ENCODE peak calls at places on chromosomes 6 and 20, in five cellular contexts. One of them, this sample, is unnamed.
A peak's percentile ranks its signal among the peaks of the same experiment; 100 is the strongest.

GRCh38 chr6:193773-194310 is 98.4 kb upstream of the DUSP22 start:
- DNase-seq in NB4: peak; percentile 76
- DNase-seq in astrocyte of the cerebellum: no peak
- DNase-seq in breast epithelium: no peak
- DNase-seq in A549: no peak
- DNase-seq in this sample: no peak

GRCh38 chr20:62824476-62825287 is 7.8 kb downstream of the COL9A3 start:
- DNase-seq in A549: no peak
- DNase-seq in NB4: peak; percentile 88
- DNase-seq in breast epithelium: no peak
- DNase-seq in astrocyte of the cerebellum: no peak
- DNase-seq in this sample: peak; percentile 52

GRCh38 chr6:131660195-131660594 is 23.1 kb downstream of the ENPP3 start:
- DNase-seq in A549: no peak
- DNase-seq in breast epithelium: no peak
- DNase-seq in NB4: peak; percentile 87
- DNase-seq in astrocyte of the cerebellum: no peak
- DNase-seq in this sample: peak; percentile 20

GRCh38 chr6:46014054-46014453 is 1.6 kb downstream of the CLIC5 start:
- DNase-seq in astrocyte of the cerebellum: no peak
- DNase-seq in A549: no peak
- DNase-seq in NB4: no peak
- DNase-seq in breast epithelium: no peak
- DNase-seq in this sample: no peak

GRCh38 chr6:34656378-34657036 is 40.1 kb downstream of the ILRUN start:
- DNase-seq in A549: no peak
- DNase-seq in astrocyte of the cerebellum: peak; percentile 16
- DNase-seq in NB4: peak; percentile 71
- DNase-seq in breast epithelium: no peak
- DNase-seq in this sample: peak; percentile 60

GRCh38 chr20:36154696-36155628 is at the start of gene EPB41L1:
- DNase-seq in NB4: no peak
- DNase-seq in astrocyte of the cerebellum: no peak
- DNase-seq in breast epithelium: no peak
- DNase-seq in A549: no peak
- DNase-seq in this sample: peak; percentile 18

GRCh38 chr20:19737025-19737424 is 21.0 kb upstream of the RIN2 start:
- DNase-seq in breast epithelium: no peak
- DNase-seq in astrocyte of the cerebellum: no peak
- DNase-seq in NB4: peak; percentile 96
- DNase-seq in A549: peak; percentile 64
- DNase-seq in this sample: peak; percentile 79

GRCh38 chr6:142297996-142298753 is 3.6 kb upstream of the ADGRG6 start:
- DNase-seq in A549: no peak
- DNase-seq in NB4: no peak
- DNase-seq in breast epithelium: no peak
- DNase-seq in astrocyte of the cerebellum: no peak
- DNase-seq in this sample: peak; percentile 85

GRCh38 chr6:159701413-159701999 is 8.5 kb upstream of the SOD2 start:
- DNase-seq in NB4: peak; percentile 55
- DNase-seq in astrocyte of the cerebellum: peak; percentile 59
- DNase-seq in breast epithelium: no peak
- DNase-seq in A549: peak; percentile 49
- DNase-seq in this sample: peak; percentile 91

GRCh38 chr6:16149305-16149704 is 20.4 kb downstream of the MYLIP start:
- DNase-seq in A549: no peak
- DNase-seq in NB4: no peak
- DNase-seq in breast epithelium: no peak
- DNase-seq in astrocyte of the cerebellum: no peak
- DNase-seq in this sample: no peak

GRCh38 chr6:11496152-11497060 is 41.1 kb upstream of the TMEM170B start:
- DNase-seq in NB4: peak; percentile 86
- DNase-seq in astrocyte of the cerebellum: peak; percentile 81
- DNase-seq in breast epithelium: no peak
- DNase-seq in A549: peak; percentile 50
- DNase-seq in this sample: peak; percentile 93

GRCh38 chr20:46190796-46191540 is 72.9 kb downstream of the CD40 start:
- DNase-seq in breast epithelium: no peak
- DNase-seq in NB4: no peak
- DNase-seq in A549: no peak
- DNase-seq in astrocyte of the cerebellum: no peak
- DNase-seq in this sample: no peak

GRCh38 chr20:19742974-19743649 is 14.9 kb upstream of the RIN2 start:
- DNase-seq in A549: no peak
- DNase-seq in astrocyte of the cerebellum: no peak
- DNase-seq in NB4: peak; percentile 92
- DNase-seq in breast epithelium: no peak
- DNase-seq in this sample: no peak

GRCh38 chr6:8041933-8042583 is 22.1 kb downstream of the BLOC1S5 start:
- DNase-seq in breast epithelium: no peak
- DNase-seq in NB4: no peak
- DNase-seq in A549: no peak
- DNase-seq in astrocyte of the cerebellum: no peak
- DNase-seq in this sample: no peak

GRCh38 chr6:112223070-112223861 is 31.1 kb downstream of the LAMA4 start:
- DNase-seq in NB4: no peak
- DNase-seq in astrocyte of the cerebellum: peak; percentile 70
- DNase-seq in A549: no peak
- DNase-seq in breast epithelium: no peak
- DNase-seq in this sample: peak; percentile 90

GRCh38 chr20:11734431-11734830 is 183.3 kb upstream of the BTBD3 start:
- DNase-seq in NB4: no peak
- DNase-seq in A549: no peak
- DNase-seq in astrocyte of the cerebellum: no peak
- DNase-seq in breast epithelium: no peak
- DNase-seq in this sample: no peak

GRCh38 chr6:169169941-169170582 is 83.6 kb downstream of the THBS2 start:
- DNase-seq in breast epithelium: no peak
- DNase-seq in NB4: no peak
- DNase-seq in astrocyte of the cerebellum: no peak
- DNase-seq in A549: no peak
- DNase-seq in this sample: no peak

GRCh38 chr20:51969191-51969590 is 166.9 kb upstream of the SALL4 start:
- DNase-seq in NB4: no peak
- DNase-seq in astrocyte of the cerebellum: no peak
- DNase-seq in A549: no peak
- DNase-seq in breast epithelium: no peak
- DNase-seq in this sample: no peak

GRCh38 chr20:37757550-37757949 is 63.7 kb downstream of the CTNNBL1 start:
- DNase-seq in astrocyte of the cerebellum: no peak
- DNase-seq in NB4: peak; percentile 3
- DNase-seq in breast epithelium: no peak
- DNase-seq in A549: no peak
- DNase-seq in this sample: no peak

GRCh38 chr6:4382362-4382853 is 247.0 kb upstream of the ECI2 start:
- DNase-seq in A549: no peak
- DNase-seq in breast epithelium: no peak
- DNase-seq in NB4: no peak
- DNase-seq in astrocyte of the cerebellum: no peak
- DNase-seq in this sample: no peak

GRCh38 chr6:113695506-113695905 is 161.6 kb upstream of the MARCKS start:
- DNase-seq in astrocyte of the cerebellum: no peak
- DNase-seq in A549: no peak
- DNase-seq in breast epithelium: no peak
- DNase-seq in NB4: peak; percentile 85
- DNase-seq in this sample: peak; percentile 87

GRCh38 chr6:41539204-41539603 is 7.0 kb upstream of the FOXP4 start:
- DNase-seq in astrocyte of the cerebellum: no peak
- DNase-seq in NB4: no peak
- DNase-seq in A549: no peak
- DNase-seq in breast epithelium: no peak
- DNase-seq in this sample: no peak

GRCh38 chr6:119037264-119037663 is 41.2 kb downstream of the FAM184A start:
- DNase-seq in A549: no peak
- DNase-seq in breast epithelium: no peak
- DNase-seq in astrocyte of the cerebellum: no peak
- DNase-seq in NB4: no peak
- DNase-seq in this sample: no peak

GRCh38 chr6:11025911-11026635 is 18.0 kb downstream of the ELOVL2 start:
- DNase-seq in breast epithelium: no peak
- DNase-seq in astrocyte of the cerebellum: no peak
- DNase-seq in A549: no peak
- DNase-seq in NB4: no peak
- DNase-seq in this sample: no peak

GRCh38 chr6:73353636-73354388 is at the start of gene DPPA5:
- DNase-seq in breast epithelium: no peak
- DNase-seq in astrocyte of the cerebellum: no peak
- DNase-seq in A549: no peak
- DNase-seq in NB4: no peak
- DNase-seq in this sample: no peak

GRCh38 chr6:153074761-153075160 is 56.3 kb downstream of the RGS17 start:
- DNase-seq in breast epithelium: no peak
- DNase-seq in A549: no peak
- DNase-seq in astrocyte of the cerebellum: no peak
- DNase-seq in NB4: no peak
- DNase-seq in this sample: peak; percentile 54

GRCh38 chr20:24727795-24728194 is 221.3 kb upstream of the CST7 start:
- DNase-seq in astrocyte of the cerebellum: no peak
- DNase-seq in breast epithelium: no peak
- DNase-seq in A549: no peak
- DNase-seq in NB4: no peak
- DNase-seq in this sample: no peak

GRCh38 chr20:15494841-15495240 is 1078.4 kb downstream of the KIF16B start:
- DNase-seq in A549: no peak
- DNase-seq in NB4: no peak
- DNase-seq in astrocyte of the cerebellum: no peak
- DNase-seq in breast epithelium: no peak
- DNase-seq in this sample: no peak

GRCh38 chr20:15487682-15488081 is 1085.6 kb downstream of the KIF16B start:
- DNase-seq in A549: no peak
- DNase-seq in breast epithelium: no peak
- DNase-seq in NB4: no peak
- DNase-seq in astrocyte of the cerebellum: no peak
- DNase-seq in this sample: no peak

GRCh38 chr20:15487030-15487429 is 1086.2 kb downstream of the KIF16B start:
- DNase-seq in breast epithelium: no peak
- DNase-seq in NB4: no peak
- DNase-seq in A549: no peak
- DNase-seq in astrocyte of the cerebellum: no peak
- DNase-seq in this sample: peak; percentile 2

GRCh38 chr20:15496501-15497039 is 1076.7 kb downstream of the KIF16B start:
- DNase-seq in astrocyte of the cerebellum: no peak
- DNase-seq in NB4: no peak
- DNase-seq in breast epithelium: no peak
- DNase-seq in A549: no peak
- DNase-seq in this sample: no peak

GRCh38 chr20:15491564-15491963 is 1081.7 kb downstream of the KIF16B start:
- DNase-seq in astrocyte of the cerebellum: no peak
- DNase-seq in NB4: peak; percentile 3
- DNase-seq in A549: no peak
- DNase-seq in breast epithelium: no peak
- DNase-seq in this sample: no peak
- TF ChIP-seq CTCF in astrocyte of the cerebellum: peak; percentile 23
- TF ChIP-seq CTCF in NB4: peak; percentile 43
- TF ChIP-seq CTCF in A549: no peak
- TF ChIP-seq CTCF in breast epithelium: no peak
- TF ChIP-seq CTCF in this sample: no peak

DNA sequence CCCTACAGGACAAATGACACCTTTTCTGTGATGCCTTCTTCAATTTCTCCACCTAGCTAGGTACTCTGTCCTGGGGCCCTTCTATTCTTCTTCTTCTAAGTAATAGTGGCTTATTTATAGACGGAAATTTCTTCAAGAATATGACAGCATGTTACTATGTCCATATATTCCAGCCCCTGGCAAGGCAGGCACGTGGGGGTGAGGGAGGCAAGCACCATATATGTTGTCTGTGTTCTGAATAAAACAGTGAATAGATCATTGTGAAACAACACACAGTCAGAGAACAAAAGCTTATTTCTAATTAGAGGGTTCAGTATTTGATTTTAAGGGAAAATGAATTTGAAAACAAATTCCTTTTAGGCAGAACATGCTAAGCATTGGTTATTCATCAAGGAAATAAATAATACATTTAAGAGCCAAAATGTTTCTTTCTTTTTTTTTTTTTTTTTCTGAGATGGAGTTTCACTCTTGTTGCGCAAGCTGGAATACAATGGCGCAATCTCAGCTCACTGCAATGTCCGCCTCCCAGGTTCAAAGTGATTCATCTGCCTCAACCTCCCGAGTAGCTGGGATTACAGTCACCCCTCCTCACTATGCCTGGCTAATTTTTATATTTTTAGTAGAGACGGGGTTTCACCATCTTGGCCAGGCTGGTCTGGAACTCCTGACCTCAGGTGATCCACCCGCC is 6.2 kb downstream of the HEBP2 start:
- DNase-seq in astrocyte of the cerebellum: no peak
- DNase-seq in NB4: peak; percentile 74
- DNase-seq in breast epithelium: no peak
- DNase-seq in A549: no peak
- DNase-seq in this sample: peak; percentile 84
- H3K4me3 ChIP-seq in astrocyte of the cerebellum: no peak overlapping the region
- H3K4me3 ChIP-seq in NB4: no peak overlapping the region
- H3K4me3 ChIP-seq in breast epithelium: no peak overlapping the region
- H3K4me3 ChIP-seq in A549: no peak overlapping the region
- H3K4me3 ChIP-seq in this sample: no peak overlapping the region

GRCh38 chr6:120826253-120826652 is 508.0 kb downstream of the TBC1D32 start:
- DNase-seq in breast epithelium: no peak
- DNase-seq in A549: peak; percentile 1
- DNase-seq in NB4: peak; percentile 30
- DNase-seq in astrocyte of the cerebellum: no peak
- DNase-seq in this sample: peak; percentile 5
- TF ChIP-seq CTCF in breast epithelium: peak; percentile 36
- TF ChIP-seq CTCF in A549: peak; percentile 45
- TF ChIP-seq CTCF in NB4: peak; percentile 71
- TF ChIP-seq CTCF in astrocyte of the cerebellum: peak; percentile 74
- TF ChIP-seq CTCF in this sample: peak; percentile 37

GRCh38 chr6:28545955-28546354 is 20.3 kb downstream of the GPX5 start:
- DNase-seq in A549: no peak
- DNase-seq in NB4: no peak
- DNase-seq in astrocyte of the cerebellum: no peak
- DNase-seq in breast epithelium: no peak
- DNase-seq in this sample: no peak

GRCh38 chr6:28544211-28544610 is 18.5 kb downstream of the GPX5 start:
- DNase-seq in breast epithelium: no peak
- DNase-seq in A549: no peak
- DNase-seq in astrocyte of the cerebellum: no peak
- DNase-seq in NB4: peak; percentile 34
- DNase-seq in this sample: no peak

GRCh38 chr6:28541996-28542395 is 16.3 kb downstream of the GPX5 start:
- DNase-seq in astrocyte of the cerebellum: no peak
- DNase-seq in breast epithelium: no peak
- DNase-seq in NB4: no peak
- DNase-seq in A549: no peak
- DNase-seq in this sample: no peak

GRCh38 chr6:28542440-28543293 is 17.0 kb downstream of the GPX5 start:
- DNase-seq in breast epithelium: no peak
- DNase-seq in NB4: peak; percentile 91
- DNase-seq in astrocyte of the cerebellum: peak; percentile 42
- DNase-seq in A549: peak; percentile 73
- DNase-seq in this sample: peak; percentile 82

DNA sequence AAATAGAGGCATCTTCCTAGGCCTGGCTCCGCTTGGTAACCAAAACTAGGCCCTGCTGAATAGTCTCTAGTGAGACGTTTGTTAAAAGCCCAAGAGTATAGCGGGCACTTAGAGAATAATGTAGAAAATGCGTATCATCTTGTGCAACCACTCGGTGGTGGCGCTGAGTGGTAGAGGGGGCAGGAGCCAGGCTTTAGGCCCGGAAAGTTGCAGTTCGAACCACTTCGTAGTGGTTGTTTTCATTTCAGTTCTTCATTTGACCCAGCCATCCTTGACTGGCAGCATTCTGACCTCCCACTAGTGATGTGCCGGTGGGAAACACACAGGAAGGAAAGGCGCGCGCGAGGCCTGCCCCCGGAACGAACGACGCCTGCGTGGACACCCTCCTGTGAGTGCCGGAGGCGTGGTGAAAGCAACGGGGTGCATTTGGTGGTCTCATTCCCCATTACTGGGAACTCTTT is 18.0 kb downstream of the GPX5 start:
- DNase-seq in astrocyte of the cerebellum: no peak
- DNase-seq in A549: no peak
- DNase-seq in NB4: peak; percentile 62
- DNase-seq in breast epithelium: no peak
- DNase-seq in this sample: peak; percentile 23
- H3K4me3 ChIP-seq in astrocyte of the cerebellum: peak overlapping the region; percentile 36
- H3K4me3 ChIP-seq in A549: peak overlapping the region; percentile 42
- H3K4me3 ChIP-seq in NB4: peak overlapping the region; percentile 57
- H3K4me3 ChIP-seq in breast epithelium: no peak overlapping the region
- H3K4me3 ChIP-seq in this sample: peak overlapping the region; percentile 44